ENCODE peak calls at places on chromosomes 1 and 21, in four cellular contexts. F is HepG2, M is A549, B is K562. P is an unnamed sample.

GRCh38 chr1:201495447-201496295 is 11.3 kb downstream of the CSRP1 start:
- DNase-seq in M (no peak), B (no peak), F (peak), P (no peak)

GRCh38 chr21:25149022-25149421 is 458.3 kb downstream of the MRPL39 start:
- DNase-seq in M (no peak), B (no peak), F (no peak), P (no peak)

GRCh38 chr21:26055841-26056264 is 114.7 kb downstream of the APP start:
- DNase-seq in F (no peak), M (no peak), B (no peak), P (no peak)

GRCh38 chr1:211320980-211321379 is 5.7 kb upstream of the TRAF5 start:
- DNase-seq in F (no peak), M (no peak), B (no peak), P (no peak)

GRCh38 chr1:42381424-42381673 is 757 bp downstream of the RIMKLA start:
- DNase-seq in B (no peak), M (no peak), F (no peak), P (no peak)

GRCh38 chr1:6956488-6957159 is 171.4 kb downstream of the CAMTA1 start:
- DNase-seq in M (no peak), F (no peak), B (no peak), P (no peak)

GRCh38 chr1:162987866-162988265 is 81.3 kb upstream of the RGS4 start:
- DNase-seq in F (no peak), B (no peak), M (no peak), P (no peak)

GRCh38 chr1:118317836-118318614 is 133.0 kb upstream of the SPAG17 start:
- DNase-seq in B (no peak), F (no peak), M (no peak), P (no peak)

GRCh38 chr1:202202500-202203168 is 9.0 kb downstream of the LGR6 start:
- DNase-seq in M (no peak), B (no peak), F (no peak), P (no peak)

GRCh38 chr1:185170291-185170848 is 13.4 kb downstream of the SWT1 start:
- DNase-seq in F (peak), M (peak), B (peak), P (peak)

GRCh38 chr21:18493420-18493819 is 89.8 kb upstream of the TMPRSS15 start:
- DNase-seq in M (no peak), B (no peak), F (no peak), P (no peak)

GRCh38 chr21:36105327-36105842 is 29.5 kb upstream of the CBR3 start:
- DNase-seq in M (no peak), B (no peak), F (no peak), P (no peak)

GRCh38 chr1:72285074-72285425 is 2.7 kb upstream of the NEGR1 start:
- DNase-seq in B (no peak), F (no peak), M (no peak), P (no peak)

GRCh38 chr1:54474500-54475235 is 68.5 kb upstream of the SSBP3 start:
- DNase-seq in F (no peak), M (no peak), B (peak), P (no peak)

GRCh38 chr21:32102426-32102825 is 176.4 kb downstream of the MIS18A start:
- DNase-seq in M (no peak), B (no peak), F (no peak), P (no peak)

GRCh38 chr1:10869933-10870332 is 73.5 kb upstream of the CASZ1 start:
- DNase-seq in B (no peak), F (no peak), M (no peak), P (no peak)

GRCh38 chr1:211548321-211549091 is 30.5 kb downstream of the SLC30A1 start:
- DNase-seq in B (peak), F (no peak), M (no peak), P (no peak)

GRCh38 chr1:168803696-168804510 is 74.9 kb upstream of the DPT start:
- DNase-seq in M (no peak), B (no peak), F (no peak), P (no peak)

GRCh38 chr21:19368944-19369343 is 965.4 kb upstream of the TMPRSS15 start:
- DNase-seq in B (no peak), M (no peak), F (no peak), P (no peak)

GRCh38 chr1:30763654-30764248 is 6.2 kb upstream of the LAPTM5 start:
- DNase-seq in B (no peak), M (no peak), F (no peak), P (no peak)

GRCh38 chr1:50633465-50633864 is 210.2 kb upstream of the DMRTA2 start:
- DNase-seq in F (peak), B (no peak), M (no peak), P (no peak)

GRCh38 chr1:202959276-202959620 is 1.1 kb upstream of the ADIPOR1 start:
- DNase-seq in B (peak), F (peak), M (peak), P (no peak)

GRCh38 chr1:47262787-47263413 is 30.9 kb upstream of the TAL1 start:
- DNase-seq in F (peak), B (peak), M (peak), P (no peak)

GRCh38 chr1:241762713-241763339 is 85.2 kb upstream of the EXO1 start:
- DNase-seq in M (no peak), F (no peak), B (no peak), P (no peak)

GRCh38 chr1:28056129-28056925 is 32.1 kb downstream of the EYA3 start:
- DNase-seq in B (no peak), F (no peak), M (no peak), P (peak)
- TF ChIP-seq CHD4 in B (no peak), F (no peak), M (no peak), P (no peak)

GRCh38 chr1:109805486-109806180 is 41.9 kb upstream of the EPS8L3 start:
- DNase-seq in M (no peak), B (no peak), F (no peak), P (no peak)

GRCh38 chr1:109802901-109803561 is 39.3 kb upstream of the EPS8L3 start:
- DNase-seq in B (no peak), M (no peak), F (no peak), P (no peak)

GRCh38 chr1:109803901-109804331 is 40.2 kb upstream of the EPS8L3 start:
- DNase-seq in F (no peak), M (no peak), B (no peak), P (no peak)

GRCh38 chr1:109806733-109807397 is 43.1 kb upstream of the EPS8L3 start:
- DNase-seq in B (no peak), M (no peak), F (no peak), P (no peak)

DNA sequence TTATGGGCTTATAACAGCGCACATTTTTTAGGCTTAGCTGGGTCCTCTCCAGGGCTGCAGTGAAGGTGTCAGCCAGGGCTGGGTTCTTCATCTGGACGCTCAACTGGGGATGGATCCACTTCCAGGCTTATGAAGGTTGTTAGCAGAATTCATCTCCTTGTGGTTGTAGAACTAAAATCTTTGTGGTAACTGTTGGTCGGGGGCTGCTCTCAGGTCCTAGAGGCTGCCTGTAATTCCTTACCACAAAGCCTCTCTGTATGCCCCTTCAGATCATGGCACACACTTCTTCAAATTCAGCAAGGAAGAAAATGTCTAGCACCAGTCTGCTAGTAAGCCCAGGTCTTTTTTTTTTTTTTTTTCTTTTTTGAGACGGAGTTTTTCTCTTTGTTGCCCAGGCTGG is 40.9 kb upstream of the EPS8L3 start:
- DNase-seq in B (no peak), M (no peak), F (no peak), P (no peak)
- TF ChIP-seq CHD4 in B (no peak), M (no peak), F (no peak), P (no peak)

GRCh38 chr1:19776287-19776686 is 23.4 kb downstream of the TMCO4 start:
- DNase-seq in B (no peak), F (no peak), M (no peak), P (no peak)

GRCh38 chr1:19776933-19777332 is 22.8 kb downstream of the TMCO4 start:
- DNase-seq in B (peak), F (no peak), M (no peak), P (no peak)

GRCh38 chr1:19775831-19776230 is 23.9 kb downstream of the TMCO4 start:
- DNase-seq in F (no peak), M (no peak), B (no peak), P (no peak)

GRCh38 chr1:19774180-19774785 is 25.4 kb downstream of the TMCO4 start:
- DNase-seq in M (no peak), B (no peak), F (no peak), P (no peak)

DNA sequence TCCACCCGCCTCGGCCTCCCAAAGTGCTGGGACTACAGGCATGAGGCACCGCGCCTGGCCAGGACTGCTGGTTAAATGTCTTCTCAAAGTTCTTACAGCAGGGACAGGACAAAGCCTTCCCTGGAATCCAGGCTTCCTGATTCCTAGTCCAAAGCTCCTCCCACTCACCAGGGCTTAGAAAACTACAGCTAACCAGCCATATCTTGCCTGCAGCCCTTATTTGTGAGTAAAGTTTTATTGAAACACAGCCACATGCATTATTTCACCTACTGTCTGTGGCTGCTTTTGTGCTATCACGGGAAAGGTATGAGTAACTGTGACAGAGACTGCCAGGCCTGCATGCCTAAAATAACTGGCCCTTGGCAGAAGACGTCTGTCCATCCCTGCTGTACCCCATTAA is 24.4 kb downstream of the TMCO4 start:
- DNase-seq in B (no peak), F (no peak), M (no peak), P (no peak)
- TF ChIP-seq CHD4 in B (no peak), F (no peak), M (no peak), P (no peak)

GRCh38 chr1:33131191-33131590 is 50.2 kb downstream of the AZIN2 start:
- DNase-seq in F (no peak), B (no peak), M (no peak), P (no peak)
- TF ChIP-seq CHD4 in F (no peak), B (no peak), M (no peak), P (no peak)